ENCODE peak calls at places on chromosomes 16 and 17, in nine cellular contexts. V, A, P, K, S, O, G, U and W are unnamed samples.

GRCh38 chr17:14918540-14918939 is 346.6 kb downstream of the PMP22 start:
- DNase-seq in A (peak; percentile 32), P (no peak), U (no peak), O (no peak), V (no peak), G (no peak), K (no peak), S (no peak), W (no peak)

GRCh38 chr17:39094607-39095308 is 56.7 kb downstream of the PLXDC1 start:
- DNase-seq in P (no peak), G (no peak), V (no peak), U (no peak), S (no peak), A (no peak), O (no peak), K (no peak), W (no peak)

GRCh38 chr17:82059272-82060000 is 6.2 kb downstream of the DUS1L start:
- DNase-seq in O (peak; percentile 1), A (no peak), U (no peak), K (no peak), S (no peak), P (no peak), V (no peak), G (no peak), W (no peak)

GRCh38 chr16:67651847-67652246 is 6.9 kb downstream of the CARMIL2 start:
- DNase-seq in P (no peak), V (no peak), S (peak; percentile 39), K (no peak), U (no peak), O (no peak), G (no peak), A (no peak), W (no peak)

GRCh38 chr17:58575511-58575910 is 61.1 kb upstream of the MTMR4 start:
- DNase-seq in K (no peak), V (peak; percentile 29), A (peak; percentile 79), P (peak; percentile 87), G (peak; percentile 87), O (no peak), U (no peak), S (no peak), W (no peak)

GRCh38 chr17:60154616-60155426 is 5.0 kb downstream of the CA4 start:
- DNase-seq in V (no peak), G (no peak), O (peak; percentile 2), P (peak; percentile 71), S (peak; percentile 50), U (no peak), K (no peak), A (peak; percentile 91), W (no peak)

GRCh38 chr17:66714046-66715023 is 120.6 kb upstream of the CACNG5 start:
- DNase-seq in P (no peak), S (no peak), A (no peak), V (no peak), G (no peak), U (no peak), O (no peak), K (no peak), W (peak; percentile 66)

GRCh38 chr17:8488931-8489330 is 53.2 kb downstream of the NDEL1 start:
- DNase-seq in A (peak; percentile 99), G (no peak), P (peak; percentile 27), S (no peak), V (no peak), K (no peak), O (no peak), U (no peak), W (no peak)

GRCh38 chr17:49224198-49224996 is 6.2 kb downstream of the PHOSPHO1 start:
- DNase-seq in O (peak; percentile 80), A (no peak), K (peak; percentile 49), P (no peak), U (peak; percentile 9), V (no peak), G (no peak), S (peak; percentile 50), W (peak; percentile 55)

GRCh38 chr17:34584805-34585416 is 5.5 kb downstream of the TMEM132E start:
- DNase-seq in A (peak; percentile 49), V (no peak), S (peak; percentile 75), U (peak; percentile 36), P (peak; percentile 7), O (peak; percentile 48), K (peak; percentile 35), G (peak; percentile 39), W (peak; percentile 68)

GRCh38 chr16:75061677-75062076 is 54.9 kb downstream of the LDHD start:
- DNase-seq in S (no peak), V (no peak), G (no peak), P (no peak), O (no peak), K (no peak), A (no peak), U (no peak), W (no peak)

GRCh38 chr17:67608691-67609090 is 109.0 kb upstream of the NOL11 start:
- DNase-seq in V (no peak), P (peak; percentile 97), U (no peak), O (no peak), K (no peak), S (no peak), A (peak; percentile 85), G (no peak), W (no peak)

GRCh38 chr16:31038993-31039392 is 5.6 kb downstream of the STX4 start:
- DNase-seq in G (no peak), V (no peak), S (no peak), K (no peak), U (no peak), A (no peak), P (no peak), O (no peak), W (no peak)

GRCh38 chr16:31032736-31033708 is at the start of gene STX4:
- DNase-seq in A (peak; percentile 100), P (peak; percentile 92), K (peak; percentile 95), V (peak; percentile 89), O (peak; percentile 99), S (peak; percentile 94), G (peak; percentile 93), U (peak; percentile 98), W (peak; percentile 97)

GRCh38 chr16:31029272-31029671 is 4.1 kb upstream of the STX4 start:
- DNase-seq in K (no peak), G (no peak), O (no peak), V (no peak), S (no peak), A (no peak), P (no peak), U (no peak), W (peak; percentile 37)

GRCh38 chr16:31033709-31034492 is 543 bp downstream of the STX4 start:
- DNase-seq in K (peak; percentile 86), S (peak; percentile 98), O (peak; percentile 94), A (peak; percentile 94), U (peak; percentile 89), P (peak; percentile 73), V (peak; percentile 43), G (peak; percentile 66), W (peak; percentile 91)
- H3K9me2 ChIP-seq in K (no peaks in the 10 kb centered on the region), S (no peaks in the 10 kb centered on the region), O (no peaks in the 10 kb centered on the region), A (no peaks in the 10 kb centered on the region), U (no peaks in the 10 kb centered on the region), P (no peaks in the 10 kb centered on the region), V (no peaks in the 10 kb centered on the region), G (no peaks in the 10 kb centered on the region), W (no peaks in the 10 kb centered on the region)

DNA sequence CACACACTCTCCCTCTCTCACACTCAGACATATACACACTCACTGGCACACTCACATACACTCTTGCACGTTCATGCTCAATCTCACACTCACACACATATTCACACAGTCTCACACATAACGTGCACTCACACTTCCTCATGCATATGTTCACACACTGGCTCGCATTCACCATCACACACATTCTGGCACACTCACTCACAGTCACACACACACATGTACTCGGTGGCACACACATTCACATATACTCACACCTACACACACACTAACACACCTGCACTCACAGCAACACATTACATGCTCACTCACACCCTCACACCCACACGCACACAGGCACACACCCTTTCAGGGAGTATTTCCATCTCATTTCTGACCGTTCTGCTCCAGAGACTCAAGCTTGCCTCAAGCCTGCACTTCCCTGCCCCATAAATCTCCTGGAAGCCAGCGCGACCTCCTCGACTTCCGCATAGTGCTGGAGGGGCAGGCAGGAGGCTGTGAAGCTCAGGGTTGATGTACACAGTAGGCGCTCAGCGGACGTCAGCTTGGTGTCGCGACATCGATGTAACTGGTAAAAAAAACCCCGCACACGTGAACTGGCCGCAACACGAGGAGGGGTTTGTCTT is 66.7 kb upstream of the FOXF1 start:
- DNase-seq in S (no peak), V (no peak), A (no peak), O (no peak), K (no peak), U (no peak), G (no peak), P (no peak), W (no peak)
- H3K4me3 ChIP-seq in S (no peak overlapping the region), V (no peak overlapping the region), A (no peak overlapping the region), O (no peak overlapping the region), K (no peak overlapping the region), U (no peak overlapping the region), G (no peak overlapping the region), P (no peak overlapping the region), W (no peak overlapping the region)

DNA sequence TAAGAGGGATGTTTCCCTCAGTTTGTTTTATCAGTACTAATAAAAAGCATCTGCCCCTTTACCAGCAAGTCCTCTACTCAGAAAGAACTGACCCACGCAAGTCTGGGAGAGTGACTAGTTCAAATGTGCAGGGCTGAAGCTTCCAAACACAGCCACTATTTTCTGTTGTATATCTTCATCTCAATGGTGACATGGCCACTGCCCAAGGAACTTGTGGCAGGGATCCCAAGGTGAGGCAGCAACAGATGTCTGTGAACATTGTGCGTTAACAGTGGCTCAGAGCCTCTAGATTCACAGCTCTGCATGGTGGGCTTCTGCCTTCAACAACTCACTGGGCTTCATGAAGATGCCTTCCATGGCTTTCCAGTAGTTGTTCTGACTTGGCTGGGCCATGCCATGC is 3.7 kb upstream of the BLTP2 start:
- DNase-seq in K (no peak), G (no peak), U (no peak), O (no peak), S (no peak), V (no peak), P (no peak), A (no peak), W (no peak)
- H3K9me2 ChIP-seq in K (no peaks in the 10 kb centered on the region), G (no peaks in the 10 kb centered on the region), U (no peaks in the 10 kb centered on the region), O (no peaks in the 10 kb centered on the region), S (no peaks in the 10 kb centered on the region), V (no peaks in the 10 kb centered on the region), P (no peaks in the 10 kb centered on the region), A (no peaks in the 10 kb centered on the region), W (no peaks in the 10 kb centered on the region)

GRCh38 chr16:8703693-8704092 is 29.3 kb downstream of the ABAT start:
- DNase-seq in U (no peak), K (no peak), V (no peak), S (no peak), P (no peak), O (no peak), G (no peak), A (no peak), W (no peak)

GRCh38 chr16:8708546-8708945 is 34.1 kb downstream of the ABAT start:
- DNase-seq in O (no peak), K (no peak), V (no peak), U (no peak), G (no peak), S (no peak), P (no peak), A (no peak), W (no peak)

DNA sequence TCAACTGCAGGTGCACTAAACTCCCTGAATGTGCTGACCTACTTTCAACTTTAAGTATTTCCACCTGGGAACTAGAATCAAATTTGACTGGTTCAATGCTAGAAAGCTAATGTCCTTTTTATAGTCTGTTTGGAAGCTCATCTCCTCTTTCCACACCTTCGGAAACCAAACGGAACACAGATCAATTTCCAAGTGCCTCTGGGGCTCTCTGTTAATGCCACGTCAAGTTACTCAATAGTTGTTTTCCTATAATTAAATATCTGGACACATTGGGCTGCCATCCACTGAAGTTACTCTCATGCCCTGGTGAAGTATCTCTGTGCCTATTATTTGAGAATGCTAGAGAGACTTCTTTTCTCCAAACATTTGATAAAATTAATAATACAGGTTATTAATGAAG is 29.7 kb downstream of the ABAT start:
- DNase-seq in A (no peak), U (no peak), K (no peak), O (no peak), P (no peak), V (no peak), S (no peak), G (no peak), W (no peak)
- H3K4me3 ChIP-seq in A (no peak overlapping the region), U (no peak overlapping the region), K (no peak overlapping the region), O (no peak overlapping the region), P (no peak overlapping the region), V (no peak overlapping the region), S (no peak overlapping the region), G (no peak overlapping the region), W (no peak overlapping the region)